ENCODE peak calls at places on chromosomes 3 and 15, in nine cellular contexts. P is heart left ventricle; X is aorta; H is CD8-positive, alpha-beta T cell; N is cardiac muscle cell; L is upper lobe of right lung; O is Karpas-422; Y is mesendoderm; F is sigmoid colon. S is an unnamed sample.
A peak's percentile ranks its signal among the peaks of the same experiment; 100 is the strongest.

GRCh38 chr3:81485444-81485865 is 276.0 kb downstream of the GBE1 start:
- DNase-seq in P (no peak), X (no peak), H (no peak), N (peak; percentile 83), L (no peak), O (peak; percentile 51), Y (no peak), F (no peak), S (no peak)

GRCh38 chr3:48155122-48155521 is 33.1 kb downstream of the CDC25A start:
- DNase-seq in P (no peak), X (no peak), H (no peak), N (peak; percentile 56), L (no peak), O (peak; percentile 42), Y (no peak), F (no peak), S (no peak)

GRCh38 chr3:97138914-97139541 is 324.6 kb downstream of the EPHA6 start:
- DNase-seq in P (no peak), X (no peak), H (no peak), N (no peak), L (no peak), O (peak; percentile 55), Y (peak; percentile 80), F (peak; percentile 46), S (no peak)

GRCh38 chr15:36428102-36428845 is 151.2 kb upstream of the CDIN1 start:
- DNase-seq in P (no peak), X (no peak), H (no peak), N (peak; percentile 97), L (no peak), O (no peak), Y (peak; percentile 86), F (no peak), S (no peak)

GRCh38 chr15:95887666-95888480 is 442.6 kb upstream of the NR2F2 start:
- DNase-seq in P (no peak), X (no peak), H (no peak), N (no peak), L (no peak), O (no peak), Y (peak; percentile 10), F (no peak), S (no peak)

GRCh38 chr3:119555309-119555735 is 4.1 kb downstream of the CD80 start:
- DNase-seq in P (no peak), X (peak; percentile 68), H (no peak), N (no peak), L (no peak), O (no peak), Y (no peak), F (no peak), S (no peak)

GRCh38 chr3:189099031-189099471 is 72.7 kb upstream of the TPRG1 start:
- DNase-seq in P (peak; percentile 82), X (peak; percentile 92), H (no peak), N (peak; percentile 23), L (peak; percentile 77), O (no peak), Y (no peak), F (peak; percentile 85), S (peak; percentile 83)

GRCh38 chr3:45664558-45664957 is 24.6 kb upstream of the SACM1L start:
- DNase-seq in P (no peak), X (no peak), H (peak; percentile 64), N (no peak), L (no peak), O (peak; percentile 66), Y (no peak), F (no peak), S (peak; percentile 69)

GRCh38 chr3:105965384-105965783 is 96.6 kb upstream of the CBLB start:
- DNase-seq in P (no peak), X (no peak), H (no peak), N (peak; percentile 81), L (no peak), O (no peak), Y (no peak), F (no peak), S (no peak)

GRCh38 chr15:70802629-70803028 is 39.3 kb upstream of the UACA start:
- DNase-seq in P (no peak), X (no peak), H (no peak), N (peak; percentile 57), L (no peak), O (no peak), Y (no peak), F (no peak), S (no peak)

GRCh38 chr3:105195260-105195659 is 171.4 kb upstream of the ALCAM start:
- DNase-seq in P (no peak), X (no peak), H (no peak), N (peak; percentile 50), L (no peak), O (no peak), Y (no peak), F (no peak), S (no peak)

GRCh38 chr3:100368421-100368820 is 32.5 kb downstream of the TOMM70 start:
- DNase-seq in P (no peak), X (no peak), H (no peak), N (peak; percentile 16), L (no peak), O (no peak), Y (no peak), F (no peak), S (no peak)

GRCh38 chr3:23760871-23761373 is 44.8 kb upstream of the UBE2E1 start:
- DNase-seq in P (no peak), X (no peak), H (no peak), N (no peak), L (no peak), O (no peak), Y (peak; percentile 34), F (no peak), S (no peak)

GRCh38 chr3:15667484-15667883 is 65.9 kb downstream of the BTD start:
- DNase-seq in P (no peak), X (no peak), H (peak; percentile 11), N (no peak), L (no peak), O (no peak), Y (no peak), F (no peak), S (no peak)

DNA sequence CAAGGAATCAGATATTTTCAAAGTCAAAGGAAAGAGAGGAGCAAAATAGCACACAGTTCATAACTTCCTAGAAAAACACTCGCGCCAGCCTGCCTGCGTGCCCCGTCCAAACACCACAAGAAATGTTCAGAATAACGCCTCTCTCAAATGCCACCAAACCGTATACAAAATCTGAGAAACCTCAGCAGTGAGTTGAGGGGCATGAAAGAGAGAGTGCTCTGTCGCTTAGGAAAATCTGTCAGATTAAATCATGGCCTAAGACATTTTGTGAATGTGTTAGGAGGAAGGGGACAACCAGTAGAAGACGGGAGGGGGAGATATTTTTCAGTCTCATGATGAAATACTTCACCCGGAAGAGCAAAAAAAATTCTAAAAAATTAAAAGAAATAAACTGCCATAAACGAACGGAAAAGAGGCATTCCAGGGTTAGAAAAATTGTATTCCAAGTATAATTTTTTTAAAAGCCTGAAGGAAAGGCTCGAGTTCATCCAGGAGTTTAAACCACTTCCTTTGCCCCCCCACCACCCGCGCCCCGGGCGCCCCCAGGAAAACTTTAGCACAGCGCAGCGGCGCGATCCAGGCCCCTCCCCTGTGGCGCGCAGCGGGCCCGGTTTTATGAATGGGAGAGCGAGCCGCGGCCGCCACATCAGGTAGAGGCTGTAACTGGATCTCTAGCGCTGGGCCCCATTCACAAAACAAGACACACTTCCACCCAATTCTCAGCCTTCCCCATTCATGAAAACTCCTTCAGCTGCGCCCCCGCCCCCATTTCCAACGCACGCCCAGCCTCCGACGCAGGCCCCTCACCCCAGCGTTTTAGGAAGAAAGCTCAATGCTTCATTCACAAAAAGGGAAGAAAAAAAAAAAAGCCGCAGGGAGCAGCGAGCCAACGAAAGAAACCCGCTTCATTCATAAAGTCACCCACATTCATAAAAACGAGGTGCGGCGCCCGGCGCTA is 1.5 kb downstream of the ETV5 start:
- DNase-seq in P (peak; percentile 62), X (peak; percentile 88), H (peak; percentile 38), N (peak; percentile 81), L (peak; percentile 84), O (peak; percentile 91), Y (peak; percentile 82), F (peak; percentile 76), S (peak; percentile 91)
- H3K4me3 ChIP-seq in P (peak overlapping the region; percentile 89), X (peak overlapping the region; percentile 75), H (peak overlapping the region; percentile 61), N (peak overlapping the region; percentile 65), L (peak overlapping the region; percentile 79), O (peak overlapping the region; percentile 76), Y (peak overlapping the region; percentile 69), F (peak overlapping the region; percentile 61), S (peak overlapping the region; percentile 71)

GRCh38 chr3:158109295-158109803 is 540 bp upstream of the RSRC1 start:
- DNase-seq in P (no peak), X (no peak), H (no peak), N (no peak), L (no peak), O (no peak), Y (no peak), F (no peak), S (no peak)
- H3K4me1 ChIP-seq in P (peaks cover 10% of the 10 kb centered on the region), X (no peaks in the 10 kb centered on the region), H (peaks cover 44% of the 10 kb centered on the region), N (no peaks in the 10 kb centered on the region), L (peaks cover 29% of the 10 kb centered on the region), O (peaks cover 38% of the 10 kb centered on the region), Y (no peaks in the 10 kb centered on the region), F (no peaks in the 10 kb centered on the region), S (peaks cover 5% of the 10 kb centered on the region)

GRCh38 chr3:190166948-190167347 is 46.3 kb upstream of the P3H2 start:
- DNase-seq in P (no peak), X (no peak), H (no peak), N (no peak), L (no peak), O (no peak), Y (no peak), F (no peak), S (no peak)
- H3K27ac ChIP-seq in P (no peak overlapping the region), X (no peak overlapping the region), H (no peak overlapping the region), N (no peak overlapping the region), L (no peak overlapping the region), O (no peak overlapping the region), Y (peak overlapping the region; percentile 77), F (no peak overlapping the region), S (no peak overlapping the region)

GRCh38 chr3:14366915-14367523 is 35.4 kb upstream of the SLC6A6 start:
- DNase-seq in P (no peak), X (no peak), H (no peak), N (no peak), L (no peak), O (no peak), Y (no peak), F (no peak), S (no peak)

GRCh38 chr3:14368146-14368545 is 34.3 kb upstream of the SLC6A6 start:
- DNase-seq in P (no peak), X (no peak), H (no peak), N (no peak), L (no peak), O (no peak), Y (no peak), F (no peak), S (no peak)

GRCh38 chr3:14369675-14370669 is 32.4 kb upstream of the SLC6A6 start:
- DNase-seq in P (no peak), X (no peak), H (no peak), N (no peak), L (peak; percentile 77), O (no peak), Y (peak; percentile 81), F (no peak), S (no peak)

GRCh38 chr3:14370719-14371572 is 31.5 kb upstream of the SLC6A6 start:
- DNase-seq in P (no peak), X (no peak), H (no peak), N (no peak), L (no peak), O (no peak), Y (no peak), F (no peak), S (no peak)

DNA sequence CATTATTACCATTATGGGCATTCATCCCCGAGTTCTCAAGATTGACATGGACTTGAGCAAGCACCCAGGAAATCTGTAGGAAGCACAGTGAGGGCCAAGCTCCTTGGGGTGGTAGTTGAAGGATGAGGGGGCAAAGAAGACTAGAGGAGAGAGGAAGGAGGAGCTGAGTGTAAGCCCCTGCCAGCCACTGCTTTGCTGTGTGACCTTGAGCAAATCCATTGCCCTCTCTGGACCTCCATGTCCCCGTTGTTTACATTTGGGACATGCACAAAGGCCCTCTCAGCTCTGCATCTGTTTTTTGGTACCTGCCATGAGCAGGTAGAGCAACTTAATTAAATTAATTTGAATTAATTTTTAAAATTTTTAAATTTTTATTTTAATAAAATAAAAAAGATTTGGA is 33.5 kb upstream of the SLC6A6 start:
- DNase-seq in P (no peak), X (no peak), H (no peak), N (no peak), L (no peak), O (no peak), Y (no peak), F (no peak), S (no peak)
- H3K4me3 ChIP-seq in P (no peak overlapping the region), X (no peak overlapping the region), H (no peak overlapping the region), N (no peak overlapping the region), L (no peak overlapping the region), O (no peak overlapping the region), Y (no peak overlapping the region), F (no peak overlapping the region), S (no peak overlapping the region)

S was measured in testis.